ENCODE peak calls at places on chromosome 20, in nine cellular contexts. A is left ventricle myocardium inferior; V is HEK293T; C is CD4-positive, CD25-positive, alpha-beta regulatory T cell; I is osteocyte; M is NCI-H524; N is CD8-positive, alpha-beta memory T cell; G is fibroblast of pulmonary artery; J is immature natural killer cell. L is an unnamed sample.
A peak's percentile ranks its signal among the peaks of the same experiment; 100 is the strongest.

GRCh38 chr20:31691646-31692275 is 30.9 kb downstream of the BCL2L1 start:
- DNase-seq in A (no peak), V (no peak), C (no peak), I (no peak), M (peak; percentile 44), N (no peak), G (no peak), J (no peak), L (no peak)

GRCh38 chr20:50271674-50272412 is 81.2 kb downstream of the CEBPB start:
- DNase-seq in A (peak; percentile 56), V (no peak), C (no peak), I (no peak), M (no peak), N (no peak), G (no peak), J (no peak), L (peak; percentile 82)

GRCh38 chr20:46122071-46122470 is 4.0 kb downstream of the CD40 start:
- DNase-seq in A (no peak), V (no peak), C (no peak), I (no peak), M (no peak), N (no peak), G (peak; percentile 67), J (no peak), L (no peak)

GRCh38 chr20:57579898-57580447 is 19.1 kb downstream of the PCK1 start:
- DNase-seq in A (no peak), V (peak; percentile 57), C (no peak), I (no peak), M (no peak), N (no peak), G (no peak), J (no peak), L (no peak)

GRCh38 chr20:38728911-38729642 is 4.8 kb downstream of the SLC32A1 start:
- DNase-seq in A (no peak), V (no peak), C (no peak), I (no peak), M (peak; percentile 87), N (no peak), G (no peak), J (no peak), L (no peak)

GRCh38 chr20:1417273-1417672 is 24.4 kb upstream of the FKBP1A start:
- DNase-seq in A (no peak), V (no peak), C (no peak), I (peak; percentile 56), M (no peak), N (no peak), G (peak; percentile 42), J (no peak), L (no peak)

GRCh38 chr20:63083831-63084562 is 77.2 kb upstream of the BHLHE23 start:
- DNase-seq in A (no peak), V (no peak), C (no peak), I (no peak), M (no peak), N (no peak), G (no peak), J (no peak), L (peak; percentile 46)

GRCh38 chr20:44651507-44652373 is at the start of gene ADA:
- DNase-seq in A (peak; percentile 78), V (peak; percentile 69), C (peak; percentile 36), I (no peak), M (no peak), N (peak; percentile 45), G (peak; percentile 41), J (peak; percentile 50), L (peak; percentile 80)

GRCh38 chr20:2397091-2397490 is 16.4 kb downstream of the TGM6 start:
- DNase-seq in A (no peak), V (no peak), C (no peak), I (no peak), M (no peak), N (no peak), G (no peak), J (no peak), L (no peak)

GRCh38 chr20:62318411-62319345 is 15.9 kb downstream of the ADRM1 start:
- DNase-seq in A (no peak), V (no peak), C (no peak), I (no peak), M (no peak), N (no peak), G (no peak), J (no peak), L (no peak)

GRCh38 chr20:21398505-21399057 is 1.3 kb upstream of the NKX2-4 start:
- DNase-seq in A (no peak), V (no peak), C (no peak), I (no peak), M (no peak), N (no peak), G (no peak), J (no peak), L (no peak)

GRCh38 chr20:57398231-57398821 is 7.1 kb downstream of the RBM38 start:
- DNase-seq in A (peak; percentile 42), V (no peak), C (peak; percentile 94), I (no peak), M (no peak), N (peak; percentile 87), G (no peak), J (peak; percentile 98), L (no peak)

GRCh38 chr20:40744494-40745175 is 55.6 kb upstream of the MAFB start:
- DNase-seq in A (no peak), V (no peak), C (no peak), I (peak; percentile 32), M (peak; percentile 32), N (no peak), G (no peak), J (no peak), L (no peak)

GRCh38 chr20:34904202-34904621 is 27.8 kb downstream of the ACSS2 start:
- DNase-seq in A (no peak), V (no peak), C (no peak), I (no peak), M (no peak), N (no peak), G (peak; percentile 11), J (no peak), L (no peak)

GRCh38 chr20:36732456-36732855 is 13.4 kb downstream of the NDRG3 start:
- DNase-seq in A (no peak), V (no peak), C (no peak), I (no peak), M (no peak), N (no peak), G (no peak), J (no peak), L (no peak)

GRCh38 chr20:38748863-38749153 is 548 bp downstream of the ACTR5 start:
- DNase-seq in A (no peak), V (no peak), C (no peak), I (no peak), M (no peak), N (no peak), G (no peak), J (no peak), L (no peak)

GRCh38 chr20:23625236-23625964 is 12.4 kb downstream of the CST3 start:
- DNase-seq in A (no peak), V (no peak), C (no peak), I (no peak), M (no peak), N (no peak), G (peak; percentile 31), J (no peak), L (no peak)

GRCh38 chr20:37519508-37520416 is 1.3 kb upstream of the NNAT start:
- DNase-seq in A (no peak), V (peak; percentile 39), C (no peak), I (no peak), M (peak; percentile 85), N (no peak), G (no peak), J (no peak), L (no peak)

GRCh38 chr20:56222945-56223344 is 25.6 kb upstream of the MC3R start:
- DNase-seq in A (no peak), V (no peak), C (no peak), I (no peak), M (no peak), N (no peak), G (no peak), J (no peak), L (no peak)

GRCh38 chr20:63295846-63296245 is 2.9 kb downstream of the COL20A1 start:
- DNase-seq in A (no peak), V (no peak), C (peak; percentile 23), I (no peak), M (no peak), N (no peak), G (no peak), J (no peak), L (no peak)

GRCh38 chr20:38805958-38806854 is 709 bp downstream of the PPP1R16B start:
- DNase-seq in A (peak; percentile 18), V (peak; percentile 39), C (peak; percentile 58), I (no peak), M (no peak), N (peak; percentile 24), G (no peak), J (peak; percentile 56), L (no peak)

GRCh38 chr20:754904-755303 is 13.4 kb downstream of the SLC52A3 start:
- DNase-seq in A (no peak), V (no peak), C (no peak), I (no peak), M (no peak), N (no peak), G (no peak), J (no peak), L (no peak)

GRCh38 chr20:10648651-10649050 is 25.1 kb downstream of the JAG1 start:
- DNase-seq in A (no peak), V (no peak), C (no peak), I (no peak), M (no peak), N (no peak), G (peak; percentile 63), J (no peak), L (no peak)

GRCh38 chr20:9301129-9302072 is 213.0 kb upstream of the LAMP5 start:
- DNase-seq in A (no peak), V (no peak), C (no peak), I (no peak), M (peak; percentile 40), N (no peak), G (peak; percentile 89), J (no peak), L (no peak)

GRCh38 chr20:2652724-2653510 is 485 bp downstream of the NOP56 start:
- DNase-seq in A (peak; percentile 34), V (peak; percentile 45), C (no peak), I (no peak), M (peak; percentile 23), N (peak; percentile 41), G (peak; percentile 7), J (no peak), L (peak; percentile 74)

GRCh38 chr20:48609491-48609978 is 218.3 kb downstream of the PREX1 start:
- DNase-seq in A (no peak), V (no peak), C (no peak), I (no peak), M (no peak), N (no peak), G (no peak), J (no peak), L (peak; percentile 28)

GRCh38 chr20:3420211-3420707 is 12.8 kb upstream of the DNAAF9 start:
- DNase-seq in A (peak; percentile 39), V (no peak), C (peak; percentile 67), I (no peak), M (no peak), N (no peak), G (peak; percentile 95), J (peak; percentile 13), L (peak; percentile 63)

GRCh38 chr20:21105429-21106170 is 558 bp downstream of the LINC00237 start:
- DNase-seq in A (no peak), V (no peak), C (no peak), I (no peak), M (peak; percentile 9), N (no peak), G (no peak), J (no peak), L (no peak)

GRCh38 chr20:41645372-41645771 is 27.2 kb upstream of the CHD6 start:
- DNase-seq in A (no peak), V (no peak), C (no peak), I (no peak), M (no peak), N (no peak), G (no peak), J (no peak), L (no peak)

GRCh38 chr20:695165-695866 is 19.7 kb upstream of the SCRT2 start:
- DNase-seq in A (no peak), V (no peak), C (no peak), I (no peak), M (no peak), N (no peak), G (no peak), J (no peak), L (no peak)

GRCh38 chr20:58141496-58141895 is 87.0 kb downstream of the ANKRD60 start:
- DNase-seq in A (no peak), V (no peak), C (no peak), I (peak; percentile 56), M (no peak), N (no peak), G (no peak), J (no peak), L (peak; percentile 39)